ENCODE peak calls at places on chromosomes 6 and 20, in seven cellular contexts. One of them, this sample, is unnamed. For H3K4me1, the result is how much of the 10 kb centered on the place peaks cover.

GRCh38 chr6:72418495-72418894 is 203.4 kb upstream of the KCNQ5 start:
- DNase-seq in GM23338: no peak
- DNase-seq in heart left ventricle: no peak
- DNase-seq in A549: no peak
- DNase-seq in transverse colon: no peak
- DNase-seq in adipocyte: peak
- DNase-seq in body of pancreas: no peak
- DNase-seq in this sample: no peak

GRCh38 chr6:111248789-111249188 is 161.5 kb downstream of the SLC16A10 start:
- DNase-seq in A549: no peak
- DNase-seq in GM23338: no peak
- DNase-seq in body of pancreas: no peak
- DNase-seq in adipocyte: no peak
- DNase-seq in heart left ventricle: no peak
- DNase-seq in transverse colon: no peak
- DNase-seq in this sample: no peak

GRCh38 chr6:12601881-12602280 is 114.7 kb upstream of the PHACTR1 start:
- DNase-seq in adipocyte: peak
- DNase-seq in transverse colon: no peak
- DNase-seq in A549: no peak
- DNase-seq in heart left ventricle: no peak
- DNase-seq in GM23338: no peak
- DNase-seq in body of pancreas: no peak
- DNase-seq in this sample: no peak

GRCh38 chr6:72699142-72699541 is 77.3 kb downstream of the KCNQ5 start:
- DNase-seq in body of pancreas: no peak
- DNase-seq in GM23338: no peak
- DNase-seq in transverse colon: no peak
- DNase-seq in heart left ventricle: no peak
- DNase-seq in A549: no peak
- DNase-seq in adipocyte: no peak
- DNase-seq in this sample: no peak

GRCh38 chr6:99356641-99357040 is 7.2 kb upstream of the FAXC start:
- DNase-seq in adipocyte: no peak
- DNase-seq in A549: no peak
- DNase-seq in heart left ventricle: no peak
- DNase-seq in body of pancreas: no peak
- DNase-seq in transverse colon: no peak
- DNase-seq in GM23338: no peak
- DNase-seq in this sample: no peak

GRCh38 chr6:27593200-27593818 is 120.4 kb upstream of the ZNF184 start:
- DNase-seq in transverse colon: no peak
- DNase-seq in heart left ventricle: no peak
- DNase-seq in adipocyte: no peak
- DNase-seq in GM23338: no peak
- DNase-seq in body of pancreas: no peak
- DNase-seq in A549: no peak
- DNase-seq in this sample: no peak

GRCh38 chr20:40583195-40583594 is 105.8 kb downstream of the MAFB start:
- DNase-seq in body of pancreas: no peak
- DNase-seq in transverse colon: peak
- DNase-seq in adipocyte: no peak
- DNase-seq in A549: no peak
- DNase-seq in heart left ventricle: no peak
- DNase-seq in GM23338: no peak
- DNase-seq in this sample: no peak

GRCh38 chr6:111759836-111760785 is 113.1 kb downstream of the FYN start:
- DNase-seq in heart left ventricle: no peak
- DNase-seq in adipocyte: peak
- DNase-seq in body of pancreas: no peak
- DNase-seq in transverse colon: no peak
- DNase-seq in A549: no peak
- DNase-seq in GM23338: peak
- DNase-seq in this sample: no peak

GRCh38 chr20:14412102-14412501 is 74.7 kb upstream of the FLRT3 start:
- DNase-seq in A549: no peak
- DNase-seq in body of pancreas: no peak
- DNase-seq in heart left ventricle: no peak
- DNase-seq in adipocyte: no peak
- DNase-seq in GM23338: no peak
- DNase-seq in transverse colon: no peak
- DNase-seq in this sample: no peak

GRCh38 chr6:93417421-93417996 is 1.9 kb downstream of the EPHA7 start:
- DNase-seq in A549: peak
- DNase-seq in body of pancreas: no peak
- DNase-seq in transverse colon: no peak
- DNase-seq in GM23338: no peak
- DNase-seq in heart left ventricle: peak
- DNase-seq in adipocyte: peak
- DNase-seq in this sample: no peak

GRCh38 chr6:35185302-35185681 is 28.5 kb upstream of the SCUBE3 start:
- DNase-seq in A549: peak
- DNase-seq in body of pancreas: peak
- DNase-seq in adipocyte: peak
- DNase-seq in heart left ventricle: peak
- DNase-seq in transverse colon: no peak
- DNase-seq in GM23338: no peak
- DNase-seq in this sample: peak

GRCh38 chr20:52321396-52321795 is 129.8 kb upstream of the ZFP64 start:
- DNase-seq in GM23338: no peak
- DNase-seq in heart left ventricle: no peak
- DNase-seq in body of pancreas: no peak
- DNase-seq in adipocyte: no peak
- DNase-seq in A549: no peak
- DNase-seq in transverse colon: no peak
- DNase-seq in this sample: no peak
- H3K4me1 ChIP-seq in GM23338: under half
- H3K4me1 ChIP-seq in heart left ventricle: under half
- H3K4me1 ChIP-seq in body of pancreas: under half
- H3K4me1 ChIP-seq in adipocyte: under half
- H3K4me1 ChIP-seq in A549: under half
- H3K4me1 ChIP-seq in transverse colon: under half
- H3K4me1 ChIP-seq in this sample: under half

GRCh38 chr6:16491666-16492322 is 253.4 kb downstream of the GMPR start:
- DNase-seq in transverse colon: no peak
- DNase-seq in A549: no peak
- DNase-seq in adipocyte: no peak
- DNase-seq in GM23338: no peak
- DNase-seq in body of pancreas: no peak
- DNase-seq in heart left ventricle: no peak
- DNase-seq in this sample: no peak
- H3K4me1 ChIP-seq in transverse colon: under half
- H3K4me1 ChIP-seq in A549: under half
- H3K4me1 ChIP-seq in adipocyte: under half
- H3K4me1 ChIP-seq in GM23338: under half
- H3K4me1 ChIP-seq in body of pancreas: under half
- H3K4me1 ChIP-seq in heart left ventricle: under half
- H3K4me1 ChIP-seq in this sample: under half

DNA sequence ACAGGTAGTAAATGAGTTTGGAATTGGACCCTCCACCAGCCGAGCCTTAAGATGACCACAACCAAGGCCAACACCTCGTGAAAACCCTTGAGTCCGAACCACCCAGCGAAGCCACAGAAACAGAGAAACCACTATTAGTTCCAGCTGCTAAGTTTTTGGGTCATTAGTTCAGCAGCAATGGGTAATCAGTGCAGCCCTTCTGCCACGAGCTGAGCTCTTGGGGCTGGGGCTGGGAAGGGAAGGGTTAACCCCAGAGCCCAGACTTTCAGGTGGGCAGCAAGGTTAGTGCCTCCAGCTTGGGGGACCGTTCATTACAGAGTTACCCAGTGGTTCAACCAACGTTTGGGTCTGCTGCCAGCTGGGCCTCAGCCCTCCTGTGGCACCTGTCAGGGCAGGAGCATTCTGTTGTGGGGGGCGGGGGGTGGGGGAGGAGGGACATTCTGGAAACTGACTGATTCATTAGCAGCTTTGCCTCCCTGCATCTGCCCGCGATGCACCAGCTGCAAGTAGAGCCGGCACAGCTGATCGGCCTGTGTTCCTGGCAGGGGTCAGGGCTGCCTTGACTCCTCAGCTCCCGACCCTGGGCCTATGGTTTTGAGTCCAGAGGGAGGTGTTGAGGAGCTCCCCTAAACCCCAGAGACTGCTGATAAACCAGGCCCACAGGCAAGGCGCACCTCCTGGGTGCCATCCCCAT is 52.7 kb downstream of the TGM2 start:
- DNase-seq in adipocyte: no peak
- DNase-seq in body of pancreas: no peak
- DNase-seq in transverse colon: no peak
- DNase-seq in A549: no peak
- DNase-seq in GM23338: no peak
- DNase-seq in heart left ventricle: no peak
- DNase-seq in this sample: no peak
- H3K4me1 ChIP-seq in adipocyte: under half
- H3K4me1 ChIP-seq in body of pancreas: under half
- H3K4me1 ChIP-seq in transverse colon: under half
- H3K4me1 ChIP-seq in A549: half or more
- H3K4me1 ChIP-seq in GM23338: under half
- H3K4me1 ChIP-seq in heart left ventricle: under half
- H3K4me1 ChIP-seq in this sample: half or more

DNA sequence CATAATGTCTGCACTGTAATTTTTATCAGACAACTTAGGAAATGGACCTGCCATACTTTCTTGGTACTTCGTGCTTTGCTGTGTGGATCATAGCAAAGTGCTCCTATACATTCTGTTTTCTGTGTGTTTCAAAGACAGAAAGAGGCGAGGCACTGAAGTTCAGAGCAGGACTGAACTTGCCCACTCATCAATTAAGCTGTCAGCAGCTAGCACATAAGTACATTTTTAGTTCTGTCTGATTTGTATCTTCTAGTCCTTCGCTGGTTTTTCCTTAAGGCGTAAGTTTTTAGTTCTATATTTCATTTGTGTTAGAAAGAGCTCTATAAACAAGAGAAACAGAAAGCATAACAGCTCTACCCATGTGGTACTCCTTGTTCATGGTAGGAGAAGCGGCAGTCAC is 42.1 kb downstream of the MAP3K4 start:
- DNase-seq in GM23338: no peak
- DNase-seq in heart left ventricle: no peak
- DNase-seq in A549: no peak
- DNase-seq in transverse colon: no peak
- DNase-seq in body of pancreas: no peak
- DNase-seq in adipocyte: no peak
- DNase-seq in this sample: no peak
- H3K4me1 ChIP-seq in GM23338: under half
- H3K4me1 ChIP-seq in heart left ventricle: under half
- H3K4me1 ChIP-seq in A549: under half
- H3K4me1 ChIP-seq in transverse colon: under half
- H3K4me1 ChIP-seq in body of pancreas: under half
- H3K4me1 ChIP-seq in adipocyte: under half
- H3K4me1 ChIP-seq in this sample: under half

DNA sequence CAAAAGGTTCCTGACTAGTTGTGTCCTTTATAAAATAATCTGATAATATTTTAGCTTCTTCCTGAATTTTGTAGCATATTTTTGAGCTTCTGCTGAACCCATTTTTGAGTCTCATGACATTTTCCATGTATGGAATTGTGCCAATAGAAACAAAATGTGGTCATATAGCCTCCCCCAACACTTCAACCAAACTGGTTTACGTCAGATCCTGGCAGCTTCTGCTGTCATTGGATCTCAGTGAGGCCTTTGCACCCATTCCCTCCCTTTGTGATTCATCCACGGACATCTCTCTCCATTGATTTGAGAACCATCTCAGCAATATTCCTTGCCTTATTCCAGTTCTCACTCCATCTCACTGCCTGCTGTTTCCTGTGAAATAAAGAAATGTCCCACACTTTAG is 166.0 kb upstream of the PROKR2 start:
- DNase-seq in GM23338: no peak
- DNase-seq in transverse colon: no peak
- DNase-seq in heart left ventricle: no peak
- DNase-seq in A549: no peak
- DNase-seq in adipocyte: no peak
- DNase-seq in body of pancreas: no peak
- DNase-seq in this sample: no peak
- H3K4me1 ChIP-seq in GM23338: under half
- H3K4me1 ChIP-seq in transverse colon: under half
- H3K4me1 ChIP-seq in heart left ventricle: under half
- H3K4me1 ChIP-seq in A549: under half
- H3K4me1 ChIP-seq in adipocyte: under half
- H3K4me1 ChIP-seq in body of pancreas: under half
- H3K4me1 ChIP-seq in this sample: under half

DNA sequence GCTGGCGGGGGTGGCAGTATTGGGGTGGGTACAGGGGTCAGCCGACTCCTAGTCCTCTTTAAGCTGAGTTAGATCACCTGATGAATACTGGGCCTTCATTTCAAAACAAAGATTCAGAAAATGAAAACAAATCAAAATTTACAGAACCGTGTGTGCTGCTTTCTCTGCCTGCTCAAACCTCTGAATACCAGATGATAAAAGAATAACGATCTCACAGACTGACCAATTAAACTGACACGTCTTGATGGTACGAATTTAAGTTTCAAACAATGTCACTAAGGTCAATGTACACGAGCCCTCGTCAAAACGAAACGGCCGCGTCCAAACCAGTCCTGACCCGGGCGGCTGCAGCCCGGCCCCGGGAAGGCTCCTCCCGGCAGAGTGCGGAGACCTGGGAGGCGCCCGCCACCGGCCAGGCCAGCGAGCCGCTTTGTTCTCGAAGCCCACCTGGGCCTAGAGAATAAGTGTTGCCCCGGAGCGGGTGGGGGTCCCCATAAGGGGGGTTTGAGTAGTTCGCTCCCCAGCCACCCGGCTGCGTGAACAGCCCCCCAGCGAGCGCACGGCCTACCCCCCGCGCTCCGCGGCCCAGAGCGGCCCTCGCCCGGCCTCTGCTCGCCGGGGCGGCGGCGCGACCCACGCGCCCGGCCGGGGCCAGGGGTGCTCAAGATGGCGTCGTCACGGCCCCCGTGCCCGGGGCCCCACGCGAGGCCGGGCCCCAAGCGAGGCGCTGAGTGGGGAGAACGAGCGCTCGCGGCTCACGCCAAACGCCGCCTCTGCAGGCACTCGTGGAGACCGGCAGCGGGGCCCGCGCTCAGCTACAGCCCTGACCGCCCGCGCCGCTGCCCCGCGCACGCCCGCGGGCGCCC is 709 bp downstream of the PSMA7 start:
- DNase-seq in transverse colon: peak
- DNase-seq in A549: no peak
- DNase-seq in GM23338: peak
- DNase-seq in body of pancreas: peak
- DNase-seq in heart left ventricle: no peak
- DNase-seq in adipocyte: peak
- DNase-seq in this sample: no peak
- H3K4me1 ChIP-seq in transverse colon: under half
- H3K4me1 ChIP-seq in A549: under half
- H3K4me1 ChIP-seq in GM23338: under half
- H3K4me1 ChIP-seq in body of pancreas: under half
- H3K4me1 ChIP-seq in heart left ventricle: under half
- H3K4me1 ChIP-seq in adipocyte: under half
- H3K4me1 ChIP-seq in this sample: half or more